ENCODE peak calls at places on chromosome 6, in ten cellular contexts. X, O, H, N, V, E, R, F, L and P are unnamed samples.

GRCh38 chr6:128323011-128323410 is 197.4 kb downstream of the PTPRK start:
- DNase-seq in E (no peak), F (no peak), V (no peak), O (no peak), R (no peak), X (no peak), L (no peak), N (no peak), H (no peak), P (no peak)

GRCh38 chr6:56245903-56246351 is 1.5 kb downstream of the COL21A1 start:
- DNase-seq in L (no peak), R (no peak), N (peak), O (no peak), E (no peak), F (no peak), V (no peak), X (no peak), H (no peak), P (no peak)

GRCh38 chr6:69105288-69105687 is 470.2 kb downstream of the ADGRB3 start:
- DNase-seq in R (no peak), V (no peak), N (peak), X (peak), F (no peak), H (no peak), E (no peak), O (no peak), L (no peak), P (no peak)

GRCh38 chr6:46014511-46015118 is 1.0 kb downstream of the CLIC5 start:
- DNase-seq in O (no peak), X (peak), N (no peak), E (peak), L (peak), R (no peak), F (no peak), V (no peak), H (peak), P (no peak)

GRCh38 chr6:33108307-33108706 is 32.5 kb downstream of the HLA-DPB1 start:
- DNase-seq in O (no peak), L (no peak), F (no peak), X (no peak), E (no peak), H (no peak), R (no peak), V (no peak), N (no peak), P (no peak)

GRCh38 chr6:108596947-108597346 is 36.2 kb downstream of the FOXO3 start:
- DNase-seq in L (no peak), R (no peak), X (no peak), H (no peak), F (no peak), O (no peak), E (no peak), V (no peak), N (no peak), P (no peak)

GRCh38 chr6:29935273-29935955 is 6.9 kb upstream of the HLA-A start:
- DNase-seq in R (no peak), N (no peak), F (no peak), L (no peak), O (no peak), H (no peak), X (no peak), E (no peak), V (no peak), P (no peak)

GRCh38 chr6:55388161-55388560 is 60.9 kb downstream of the GFRAL start:
- DNase-seq in V (no peak), H (no peak), E (no peak), F (no peak), R (no peak), O (no peak), X (no peak), L (no peak), N (peak), P (no peak)